ENCODE peak calls at places on chromosome 10, in six cellular contexts. X, C, R, F, S and K are unnamed samples.

GRCh38 chr10:5896765-5897340 is 6.8 kb downstream of the FBH1 start:
- DNase-seq in F (no peak), C (no peak), R (no peak), X (no peak), S (no peak), K (no peak)

GRCh38 chr10:6068422-6068821 is 6.3 kb upstream of the IL2RA start:
- DNase-seq in X (no peak), S (peak; percentile 38), C (no peak), R (no peak), F (no peak), K (no peak)

GRCh38 chr10:43868362-43868672 is 219.6 kb upstream of the ZNF32 start:
- DNase-seq in F (no peak), X (no peak), S (no peak), C (no peak), R (no peak), K (no peak)

GRCh38 chr10:100510533-100511308 is 8.9 kb downstream of the SEC31B start:
- DNase-seq in S (no peak), R (no peak), F (no peak), C (no peak), X (peak; percentile 34), K (no peak)

GRCh38 chr10:29501692-29502091 is 133.1 kb downstream of the SVIL start:
- DNase-seq in X (peak; percentile 93), S (no peak), F (no peak), C (no peak), R (no peak), K (peak; percentile 58)

GRCh38 chr10:46540412-46541016 is 15.9 kb downstream of the GPRIN2 start:
- DNase-seq in F (peak; percentile 62), C (no peak), X (no peak), S (peak; percentile 52), R (no peak), K (no peak)

GRCh38 chr10:47214520-47214919 is 85.5 kb upstream of the GDF10 start:
- DNase-seq in R (no peak), C (no peak), F (no peak), X (no peak), S (no peak), K (peak; percentile 42)

GRCh38 chr10:87734987-87735827 is 75.5 kb downstream of the PAPSS2 start:
- DNase-seq in X (peak; percentile 64), F (no peak), S (no peak), R (no peak), C (peak; percentile 56), K (no peak)

GRCh38 chr10:29648983-29649268 is 14.2 kb upstream of the SVIL start:
- DNase-seq in R (no peak), S (no peak), X (peak; percentile 29), F (no peak), C (no peak), K (no peak)

GRCh38 chr10:22325948-22326702 is 5.2 kb downstream of the BMI1 start:
- DNase-seq in C (no peak), R (no peak), S (no peak), F (no peak), X (peak; percentile 7), K (no peak)

GRCh38 chr10:7121154-7121797 is 289.6 kb downstream of the SFMBT2 start:
- DNase-seq in R (peak; percentile 10), C (peak; percentile 67), X (peak; percentile 51), S (no peak), F (peak; percentile 70), K (no peak)

GRCh38 chr10:86815035-86815617 is 58.7 kb downstream of the BMPR1A start:
- DNase-seq in C (no peak), X (no peak), R (no peak), S (no peak), F (no peak), K (no peak)

GRCh38 chr10:104299031-104299904 is 30.3 kb downstream of the GSTO2 start:
- DNase-seq in S (no peak), F (no peak), R (no peak), C (no peak), X (no peak), K (no peak)

GRCh38 chr10:48390933-48391845 is 84.7 kb downstream of the MAPK8 start:
- DNase-seq in S (no peak), C (no peak), R (peak; percentile 20), F (no peak), X (peak; percentile 73), K (no peak)

GRCh38 chr10:16950686-16951681 is 133.8 kb upstream of the RSU1 start:
- DNase-seq in C (peak; percentile 50), R (no peak), S (no peak), X (peak; percentile 23), F (no peak), K (no peak)

GRCh38 chr10:5944389-5945202 is 32.7 kb downstream of the IL15RA start:
- DNase-seq in C (peak; percentile 83), R (peak; percentile 53), X (peak; percentile 89), F (no peak), S (peak; percentile 93), K (peak; percentile 96)

GRCh38 chr10:44395902-44396670 is 11.2 kb upstream of the CXCL12 start:
- DNase-seq in C (no peak), R (no peak), S (no peak), X (no peak), F (peak; percentile 43), K (no peak)

GRCh38 chr10:6044651-6045599 is 17.2 kb downstream of the IL2RA start:
- DNase-seq in R (no peak), X (no peak), F (no peak), S (no peak), C (no peak), K (no peak)

GRCh38 chr10:132389631-132390454 is 7.2 kb upstream of the PWWP2B start:
- DNase-seq in R (no peak), C (peak; percentile 40), X (no peak), F (peak; percentile 66), S (peak; percentile 61), K (no peak)

GRCh38 chr10:79349072-79349491 is 1.8 kb downstream of the PPIF start:
- DNase-seq in R (no peak), X (no peak), C (no peak), S (no peak), F (peak; percentile 58), K (peak; percentile 53)

GRCh38 chr10:53010362-53010907 is 237.9 kb upstream of the MBL2 start:
- DNase-seq in X (no peak), F (no peak), R (no peak), C (no peak), S (no peak), K (no peak)

GRCh38 chr10:20330246-20330645 is 514.0 kb downstream of the PLXDC2 start:
- DNase-seq in R (no peak), F (no peak), X (no peak), C (no peak), S (no peak), K (no peak)

GRCh38 chr10:49653530-49653929 is 25.9 kb upstream of the C10orf53 start:
- DNase-seq in X (no peak), S (no peak), F (no peak), C (no peak), R (no peak), K (no peak)

GRCh38 chr10:89954787-89955566 is 253.6 kb downstream of the KIF20B start:
- DNase-seq in C (no peak), R (no peak), S (no peak), X (peak; percentile 45), F (no peak), K (no peak)

GRCh38 chr10:94403034-94403822 is 887 bp downstream of the TBC1D12 start:
- DNase-seq in R (no peak), F (peak; percentile 83), C (peak; percentile 74), X (peak; percentile 74), S (peak; percentile 76), K (peak; percentile 68)

GRCh38 chr10:17409170-17409733 is 45.1 kb downstream of the ST8SIA6 start:
- DNase-seq in R (no peak), F (no peak), S (no peak), C (no peak), X (peak; percentile 36), K (no peak)

GRCh38 chr10:130809761-130810515 is 501.6 kb downstream of the TCERG1L start:
- DNase-seq in X (no peak), R (no peak), S (no peak), F (no peak), C (no peak), K (peak; percentile 44)

GRCh38 chr10:16909271-16909767 is 92.1 kb upstream of the RSU1 start:
- DNase-seq in R (no peak), C (no peak), S (no peak), F (no peak), X (no peak), K (no peak)

GRCh38 chr10:34710391-34710751 is 104.7 kb downstream of the PARD3 start:
- DNase-seq in S (no peak), F (no peak), R (no peak), X (peak; percentile 100), C (no peak), K (peak; percentile 67)
- H3K4me1 ChIP-seq in S (peaks cover 4% of the 10 kb centered on the region), F (peaks cover 34% of the 10 kb centered on the region), R (peaks cover 18% of the 10 kb centered on the region), X (peaks cover 62% of the 10 kb centered on the region), C (peaks cover 32% of the 10 kb centered on the region), K (peaks cover 61% of the 10 kb centered on the region)

GRCh38 chr10:103193107-103193819 is at the start of gene NT5C2:
- DNase-seq in S (peak; percentile 90), X (peak; percentile 73), F (peak; percentile 93), R (no peak), C (peak; percentile 92), K (peak; percentile 73)
- H3K4me1 ChIP-seq in S (peaks cover 37% of the 10 kb centered on the region), X (peaks cover 45% of the 10 kb centered on the region), F (peaks cover 50% of the 10 kb centered on the region), R (peaks cover 47% of the 10 kb centered on the region), C (peaks cover 29% of the 10 kb centered on the region), K (no peaks in the 10 kb centered on the region)

DNA sequence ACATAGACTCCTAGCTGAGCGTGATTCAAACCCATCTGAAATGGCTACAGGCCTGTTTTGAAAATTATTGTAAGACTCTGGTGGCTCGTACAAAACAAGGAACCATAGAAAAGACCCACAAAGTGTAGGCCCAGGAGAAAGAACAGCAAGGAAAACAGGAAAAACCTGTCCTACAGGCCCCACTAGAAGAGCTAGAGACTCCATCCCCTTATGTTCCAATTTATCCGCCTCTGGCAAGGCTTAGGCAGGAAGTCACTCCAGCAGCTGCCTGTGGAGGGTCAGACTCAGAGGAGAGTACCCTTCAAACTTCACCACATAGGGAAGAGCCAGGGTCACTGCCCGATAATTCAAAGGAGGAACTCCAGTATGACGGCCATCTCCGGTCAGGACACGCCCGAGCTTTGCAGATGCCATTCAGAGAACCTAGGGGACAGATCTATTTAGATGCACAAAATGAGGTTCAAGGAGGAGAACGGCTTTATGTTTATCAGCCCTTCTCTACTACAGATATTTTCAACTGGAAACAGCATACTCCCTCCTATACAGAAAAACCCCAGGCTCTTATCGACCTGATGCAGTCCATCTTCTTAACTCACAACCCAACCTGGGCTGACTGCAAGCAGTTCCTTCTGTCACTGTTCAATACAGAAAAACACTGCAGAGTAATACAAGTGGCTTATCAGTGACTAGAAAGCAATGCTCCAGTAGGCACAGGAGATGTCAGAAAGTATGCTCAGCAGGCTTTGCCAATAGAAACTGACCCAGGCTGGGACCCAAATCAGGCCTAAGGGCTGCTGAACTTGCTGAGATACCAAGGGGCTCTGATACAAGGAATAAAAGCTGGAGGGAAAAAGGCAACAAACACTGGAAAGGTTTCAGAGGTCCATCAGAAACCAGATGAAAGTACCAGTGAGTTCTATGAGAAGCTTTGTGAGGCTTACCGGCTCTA is 8.6 kb upstream of the ZNF33B start:
- DNase-seq in R (no peak), F (no peak), S (no peak), X (peak; percentile 76), C (peak; percentile 19), K (no peak)
- H3K4me1 ChIP-seq in R (no peaks in the 10 kb centered on the region), F (no peaks in the 10 kb centered on the region), S (no peaks in the 10 kb centered on the region), X (peaks cover 11% of the 10 kb centered on the region), C (peaks cover 31% of the 10 kb centered on the region), K (no peaks in the 10 kb centered on the region)

DNA sequence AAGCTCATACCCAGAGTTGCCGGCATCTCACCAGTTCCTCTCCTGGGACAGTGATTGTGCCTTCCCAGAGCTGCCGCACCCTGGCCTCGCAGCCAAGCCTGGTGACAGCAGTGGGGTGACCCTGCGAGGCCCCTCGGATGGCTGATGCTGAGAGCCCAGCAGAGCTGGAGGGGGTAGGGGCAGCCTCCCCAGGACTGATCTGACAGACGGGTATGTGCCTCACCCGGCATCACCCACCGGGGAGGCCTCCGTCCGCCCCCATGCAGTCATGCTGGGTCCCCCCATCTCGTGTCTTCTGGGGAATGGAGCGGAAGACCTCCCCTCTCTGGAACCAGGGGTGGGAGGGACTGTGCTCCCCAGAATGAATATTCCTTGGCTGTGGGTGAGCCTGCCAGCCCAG is 82.3 kb downstream of the LHPP start:
- DNase-seq in R (no peak), X (no peak), C (no peak), F (no peak), S (no peak), K (no peak)
- H3K4me1 ChIP-seq in R (no peaks in the 10 kb centered on the region), X (no peaks in the 10 kb centered on the region), C (peaks cover 9% of the 10 kb centered on the region), F (no peaks in the 10 kb centered on the region), S (no peaks in the 10 kb centered on the region), K (no peaks in the 10 kb centered on the region)